ENCODE peak calls at places on chromosomes 16 and 17, in five cellular contexts. W, V, S, K and H are unnamed samples.

GRCh38 chr16:4465977-4466779 is 8.2 kb downstream of the NMRAL1 start:
- DNase-seq in W (no peak), V (no peak), S (no peak), K (no peak), H (no peak)

GRCh38 chr17:68290268-68290954 is 516 bp downstream of the SLC16A6 start:
- DNase-seq in W (no peak), V (no peak), S (peak), K (no peak), H (no peak)

GRCh38 chr16:65773319-65773874 is 593.1 kb upstream of the CDH5 start:
- DNase-seq in W (no peak), V (no peak), S (no peak), K (no peak), H (no peak)

GRCh38 chr17:77331161-77331864 is 190.5 kb downstream of the SEC14L1 start:
- DNase-seq in W (peak), V (peak), S (peak), K (peak), H (peak)

GRCh38 chr17:63914471-63914870 is 3.4 kb upstream of the CSHL1 start:
- DNase-seq in W (no peak), V (no peak), S (no peak), K (no peak), H (no peak)

GRCh38 chr16:17529982-17530760 is 59.4 kb upstream of the XYLT1 start:
- DNase-seq in W (peak), V (no peak), S (no peak), K (no peak), H (no peak)

GRCh38 chr16:68790944-68791343 is 52.4 kb upstream of the TANGO6 start:
- DNase-seq in W (no peak), V (no peak), S (no peak), K (no peak), H (no peak)

GRCh38 chr17:17523714-17524075 is 27.5 kb upstream of the RASD1 start:
- DNase-seq in W (no peak), V (no peak), S (no peak), K (no peak), H (no peak)

GRCh38 chr17:60167095-60167741 is 17.4 kb downstream of the CA4 start:
- DNase-seq in W (no peak), V (no peak), S (no peak), K (peak), H (no peak)

GRCh38 chr17:43372273-43372911 is 26.4 kb upstream of the ARL4D start:
- DNase-seq in W (no peak), V (no peak), S (peak), K (peak), H (no peak)

GRCh38 chr16:50473375-50473945 is 74.7 kb upstream of the NKD1 start:
- DNase-seq in W (no peak), V (no peak), S (no peak), K (no peak), H (no peak)

GRCh38 chr17:59838196-59838911 is 54.4 kb downstream of the TUBD1 start:
- DNase-seq in W (no peak), V (no peak), S (no peak), K (peak), H (no peak)

GRCh38 chr17:82859431-82860403 is 19.9 kb upstream of the ZNF750 start:
- DNase-seq in W (peak), V (no peak), S (no peak), K (no peak), H (peak)

GRCh38 chr17:28317099-28317964 is 1.7 kb upstream of the TMEM97 start:
- DNase-seq in W (no peak), V (no peak), S (no peak), K (no peak), H (no peak)

GRCh38 chr17:22718689-22719088 is 1026.4 kb downstream of the KCNJ18 start:
- DNase-seq in W (no peak), V (no peak), S (no peak), K (no peak), H (no peak)

GRCh38 chr16:797120-797420 is 3.5 kb downstream of the GNG13 start:
- DNase-seq in W (no peak), V (no peak), S (no peak), K (no peak), H (no peak)

GRCh38 chr16:85715169-85716015 is 26.6 kb upstream of the GINS2 start:
- DNase-seq in W (no peak), V (peak), S (no peak), K (no peak), H (no peak)

GRCh38 chr17:57926723-57927047 is 28.5 kb downstream of the CUEDC1 start:
- DNase-seq in W (no peak), V (no peak), S (no peak), K (no peak), H (no peak)

GRCh38 chr16:65071371-65072311 is 50.2 kb downstream of the CDH11 start:
- DNase-seq in W (no peak), V (no peak), S (peak), K (peak), H (no peak)

GRCh38 chr16:87725596-87726235 is 40.1 kb downstream of the KLHDC4 start:
- DNase-seq in W (no peak), V (no peak), S (no peak), K (no peak), H (no peak)

GRCh38 chr17:61398721-61399130 is 917 bp upstream of the TBX2 start:
- DNase-seq in W (no peak), V (no peak), S (no peak), K (no peak), H (no peak)

GRCh38 chr16:10950393-10950792 is 6.0 kb downstream of the CLEC16A start:
- DNase-seq in W (no peak), V (no peak), S (no peak), K (no peak), H (no peak)

GRCh38 chr16:51637744-51638100 is 486.7 kb upstream of the SALL1 start:
- DNase-seq in W (no peak), V (no peak), S (no peak), K (no peak), H (no peak)

GRCh38 chr16:49023095-49023494 is 258.5 kb downstream of the CBLN1 start:
- DNase-seq in W (no peak), V (no peak), S (peak), K (no peak), H (no peak)

DNA sequence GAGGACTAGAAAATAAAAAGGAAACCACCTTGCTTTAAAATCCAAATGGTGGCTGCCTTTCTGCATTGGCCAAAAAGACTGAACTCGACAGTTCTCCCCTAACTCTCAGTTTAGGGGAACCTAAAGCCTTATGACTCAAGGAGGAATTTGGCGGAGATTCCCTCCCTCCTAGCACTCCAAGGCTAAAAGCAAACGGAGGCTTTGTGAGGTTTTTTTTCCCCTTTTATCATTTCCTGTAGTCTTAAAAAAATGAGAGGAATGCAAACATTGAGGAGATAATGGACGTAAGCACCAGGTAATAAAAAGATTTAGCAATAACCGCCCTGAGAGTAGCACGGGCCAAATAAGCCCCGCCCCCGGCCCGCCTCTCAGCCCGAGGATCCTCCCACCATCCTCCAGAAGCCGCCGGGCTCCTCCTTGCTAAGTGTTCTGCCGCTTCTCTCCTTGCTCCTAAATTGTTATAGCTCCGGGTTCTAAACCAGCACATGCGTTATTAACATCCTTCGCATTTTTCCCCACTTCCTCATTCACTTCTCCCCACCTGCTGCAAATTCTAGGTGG is 5.8 kb upstream of the KIFC3 start:
- DNase-seq in W (peak), V (peak), S (peak), K (peak), H (peak)
- TF ChIP-seq POLR2A in W (no peak), V (no peak), S (no peak), K (peak), H (no peak)

GRCh38 chr16:89162314-89162713 is 9.2 kb upstream of the CDH15 start:
- DNase-seq in W (no peak), V (no peak), S (no peak), K (no peak), H (no peak)
- TF ChIP-seq POLR2A in W (no peak), V (no peak), S (no peak), K (no peak), H (no peak)

GRCh38 chr17:45135192-45135977 is at the start of gene ACBD4:
- DNase-seq in W (peak), V (peak), S (peak), K (peak), H (peak)
- TF ChIP-seq POLR2A in W (no peak), V (peak), S (peak), K (peak), H (peak)

GRCh38 chr16:67247698-67248400 is 568 bp upstream of the FHOD1 start:
- DNase-seq in W (no peak), V (no peak), S (no peak), K (no peak), H (no peak)

GRCh38 chr16:67245189-67245585 is 2.1 kb downstream of the FHOD1 start:
- DNase-seq in W (no peak), V (no peak), S (no peak), K (no peak), H (no peak)

GRCh38 chr16:67246945-67247697 is at the start of gene FHOD1:
- DNase-seq in W (peak), V (peak), S (peak), K (peak), H (peak)

GRCh38 chr16:67245674-67246080 is 1.6 kb downstream of the FHOD1 start:
- DNase-seq in W (no peak), V (peak), S (no peak), K (no peak), H (no peak)

DNA sequence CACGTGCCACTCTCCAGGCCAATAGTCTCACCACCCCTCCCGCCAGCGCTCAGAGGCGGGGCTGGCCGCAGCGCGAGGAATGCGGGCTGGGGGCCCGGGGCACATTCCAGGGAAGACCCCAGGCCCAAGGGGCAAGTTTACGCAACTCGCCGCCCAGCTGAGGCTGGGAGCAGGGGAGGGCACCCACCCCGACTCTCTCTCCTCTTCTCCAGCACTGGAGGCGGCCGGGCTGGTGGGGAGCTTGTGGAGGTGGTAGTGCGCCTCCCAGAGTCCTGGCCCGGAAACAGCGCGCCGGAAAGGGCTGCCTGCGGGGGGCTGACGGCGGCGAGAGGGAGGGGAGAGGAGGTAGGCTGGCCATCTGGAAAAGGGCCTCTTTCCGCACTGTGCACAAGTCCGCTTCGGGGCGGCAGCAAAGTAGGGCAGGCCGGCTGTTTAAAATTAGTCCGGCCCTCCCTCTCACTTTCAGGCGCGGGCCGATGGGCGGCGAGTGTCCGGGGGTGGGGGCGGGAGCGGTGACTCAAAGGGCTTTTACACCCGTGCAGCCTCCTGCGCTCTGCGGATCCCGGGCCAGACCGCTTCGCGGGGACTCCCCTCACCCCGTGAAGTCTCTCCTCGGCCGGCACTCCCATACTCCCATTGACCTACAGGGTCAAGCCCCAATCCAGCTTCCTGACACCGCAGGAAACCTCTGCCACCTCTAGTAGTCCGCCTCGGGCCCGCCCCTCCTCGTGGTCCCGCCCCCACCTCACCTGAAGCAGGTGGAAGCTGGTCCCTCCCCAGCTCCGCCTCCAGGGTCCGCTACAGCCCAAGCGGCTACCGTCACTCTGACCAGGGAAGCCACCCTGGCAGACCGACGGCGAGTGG is 968 bp downstream of the FHOD1 start:
- DNase-seq in W (peak), V (peak), S (peak), K (peak), H (peak)
- TF ChIP-seq POLR2A in W (no peak), V (peak), S (peak), K (no peak), H (peak)

GRCh38 chr17:48928876-48929811 is 15.5 kb downstream of the SNF8 start:
- DNase-seq in W (no peak), V (no peak), S (no peak), K (no peak), H (no peak)
- TF ChIP-seq POLR2A in W (peak), V (no peak), S (no peak), K (no peak), H (peak)